ENCODE peak calls at places on chromosomes 16 and 17, in nine cellular contexts. One of them, this sample, is unnamed.

GRCh38 chr17:76726766-76727718 is at the start of gene METTL23:
- DNase-seq in stimulated activated CD4-positive, alpha-beta T cell treated with anti-CD3 and anti-CD28 coated beads, Interleukin-2, amount 100 ng/mL, for 24 hours: peak
- DNase-seq in HS-5: no peak
- DNase-seq in cardiac fibroblast: peak
- DNase-seq in CD4-positive, alpha-beta memory T cell: peak
- DNase-seq in NCI-H1105: peak
- DNase-seq in A549: peak
- DNase-seq in GM04504: no peak
- DNase-seq in fibroblast of mammary gland: peak
- DNase-seq in this sample: no peak

GRCh38 chr17:62688398-62689140 is 61.1 kb downstream of the MRC2 start:
- DNase-seq in stimulated activated CD4-positive, alpha-beta T cell treated with anti-CD3 and anti-CD28 coated beads, Interleukin-2, amount 100 ng/mL, for 24 hours: no peak
- DNase-seq in HS-5: no peak
- DNase-seq in cardiac fibroblast: no peak
- DNase-seq in CD4-positive, alpha-beta memory T cell: no peak
- DNase-seq in NCI-H1105: no peak
- DNase-seq in A549: no peak
- DNase-seq in GM04504: no peak
- DNase-seq in fibroblast of mammary gland: no peak
- DNase-seq in this sample: no peak

GRCh38 chr16:376817-377418 is 4.9 kb downstream of the PGAP6 start:
- DNase-seq in stimulated activated CD4-positive, alpha-beta T cell treated with anti-CD3 and anti-CD28 coated beads, Interleukin-2, amount 100 ng/mL, for 24 hours: no peak
- DNase-seq in HS-5: no peak
- DNase-seq in cardiac fibroblast: no peak
- DNase-seq in CD4-positive, alpha-beta memory T cell: no peak
- DNase-seq in NCI-H1105: no peak
- DNase-seq in A549: no peak
- DNase-seq in GM04504: no peak
- DNase-seq in fibroblast of mammary gland: no peak
- DNase-seq in this sample: no peak

GRCh38 chr16:1556254-1556653 is 22.8 kb downstream of the TMEM204 start:
- DNase-seq in stimulated activated CD4-positive, alpha-beta T cell treated with anti-CD3 and anti-CD28 coated beads, Interleukin-2, amount 100 ng/mL, for 24 hours: no peak
- DNase-seq in HS-5: no peak
- DNase-seq in cardiac fibroblast: no peak
- DNase-seq in CD4-positive, alpha-beta memory T cell: no peak
- DNase-seq in NCI-H1105: no peak
- DNase-seq in A549: no peak
- DNase-seq in GM04504: peak
- DNase-seq in fibroblast of mammary gland: no peak
- DNase-seq in this sample: no peak

GRCh38 chr17:50865868-50866260 is 290 bp downstream of the TOB1 start:
- DNase-seq in stimulated activated CD4-positive, alpha-beta T cell treated with anti-CD3 and anti-CD28 coated beads, Interleukin-2, amount 100 ng/mL, for 24 hours: no peak
- DNase-seq in HS-5: no peak
- DNase-seq in cardiac fibroblast: no peak
- DNase-seq in CD4-positive, alpha-beta memory T cell: no peak
- DNase-seq in NCI-H1105: no peak
- DNase-seq in A549: no peak
- DNase-seq in GM04504: no peak
- DNase-seq in fibroblast of mammary gland: no peak
- DNase-seq in this sample: no peak

GRCh38 chr16:81752225-81752875 is 26.7 kb upstream of the PLCG2 start:
- DNase-seq in stimulated activated CD4-positive, alpha-beta T cell treated with anti-CD3 and anti-CD28 coated beads, Interleukin-2, amount 100 ng/mL, for 24 hours: no peak
- DNase-seq in HS-5: no peak
- DNase-seq in cardiac fibroblast: peak
- DNase-seq in CD4-positive, alpha-beta memory T cell: no peak
- DNase-seq in NCI-H1105: no peak
- DNase-seq in A549: no peak
- DNase-seq in GM04504: no peak
- DNase-seq in fibroblast of mammary gland: no peak
- DNase-seq in this sample: no peak

GRCh38 chr16:54284931-54285413 is 1.6 kb downstream of the IRX3 start:
- DNase-seq in stimulated activated CD4-positive, alpha-beta T cell treated with anti-CD3 and anti-CD28 coated beads, Interleukin-2, amount 100 ng/mL, for 24 hours: no peak
- DNase-seq in HS-5: no peak
- DNase-seq in cardiac fibroblast: peak
- DNase-seq in CD4-positive, alpha-beta memory T cell: no peak
- DNase-seq in NCI-H1105: peak
- DNase-seq in A549: no peak
- DNase-seq in GM04504: no peak
- DNase-seq in fibroblast of mammary gland: peak
- DNase-seq in this sample: no peak

GRCh38 chr17:76702941-76703637 is 7.7 kb downstream of the MXRA7 start:
- DNase-seq in stimulated activated CD4-positive, alpha-beta T cell treated with anti-CD3 and anti-CD28 coated beads, Interleukin-2, amount 100 ng/mL, for 24 hours: no peak
- DNase-seq in HS-5: no peak
- DNase-seq in cardiac fibroblast: no peak
- DNase-seq in CD4-positive, alpha-beta memory T cell: no peak
- DNase-seq in NCI-H1105: no peak
- DNase-seq in A549: no peak
- DNase-seq in GM04504: no peak
- DNase-seq in fibroblast of mammary gland: peak
- DNase-seq in this sample: no peak

GRCh38 chr16:66740533-66740932 is 10.9 kb downstream of the DYNC1LI2 start:
- DNase-seq in stimulated activated CD4-positive, alpha-beta T cell treated with anti-CD3 and anti-CD28 coated beads, Interleukin-2, amount 100 ng/mL, for 24 hours: no peak
- DNase-seq in HS-5: no peak
- DNase-seq in cardiac fibroblast: peak
- DNase-seq in CD4-positive, alpha-beta memory T cell: no peak
- DNase-seq in NCI-H1105: no peak
- DNase-seq in A549: no peak
- DNase-seq in GM04504: no peak
- DNase-seq in fibroblast of mammary gland: peak
- DNase-seq in this sample: no peak

GRCh38 chr17:36112572-36112971 is 8.9 kb downstream of the CCL4 start:
- DNase-seq in stimulated activated CD4-positive, alpha-beta T cell treated with anti-CD3 and anti-CD28 coated beads, Interleukin-2, amount 100 ng/mL, for 24 hours: no peak
- DNase-seq in HS-5: no peak
- DNase-seq in cardiac fibroblast: no peak
- DNase-seq in CD4-positive, alpha-beta memory T cell: no peak
- DNase-seq in NCI-H1105: no peak
- DNase-seq in A549: no peak
- DNase-seq in GM04504: no peak
- DNase-seq in fibroblast of mammary gland: no peak
- DNase-seq in this sample: no peak

GRCh38 chr16:57893559-57894389 is 77.2 kb downstream of the CNGB1 start:
- DNase-seq in stimulated activated CD4-positive, alpha-beta T cell treated with anti-CD3 and anti-CD28 coated beads, Interleukin-2, amount 100 ng/mL, for 24 hours: no peak
- DNase-seq in HS-5: peak
- DNase-seq in cardiac fibroblast: peak
- DNase-seq in CD4-positive, alpha-beta memory T cell: no peak
- DNase-seq in NCI-H1105: no peak
- DNase-seq in A549: peak
- DNase-seq in GM04504: no peak
- DNase-seq in fibroblast of mammary gland: peak
- DNase-seq in this sample: peak

GRCh38 chr17:17205368-17206148 is 575 bp downstream of the PLD6 start:
- DNase-seq in stimulated activated CD4-positive, alpha-beta T cell treated with anti-CD3 and anti-CD28 coated beads, Interleukin-2, amount 100 ng/mL, for 24 hours: peak
- DNase-seq in HS-5: no peak
- DNase-seq in cardiac fibroblast: peak
- DNase-seq in CD4-positive, alpha-beta memory T cell: peak
- DNase-seq in NCI-H1105: peak
- DNase-seq in A549: peak
- DNase-seq in GM04504: peak
- DNase-seq in fibroblast of mammary gland: peak
- DNase-seq in this sample: no peak

GRCh38 chr16:58037365-58038057 is 12.0 kb downstream of the MMP15 start:
- DNase-seq in stimulated activated CD4-positive, alpha-beta T cell treated with anti-CD3 and anti-CD28 coated beads, Interleukin-2, amount 100 ng/mL, for 24 hours: no peak
- DNase-seq in HS-5: no peak
- DNase-seq in cardiac fibroblast: no peak
- DNase-seq in CD4-positive, alpha-beta memory T cell: no peak
- DNase-seq in NCI-H1105: no peak
- DNase-seq in A549: no peak
- DNase-seq in GM04504: no peak
- DNase-seq in fibroblast of mammary gland: no peak
- DNase-seq in this sample: no peak

This sample was measured in astrocyte of the cerebellum.